ENCODE peak calls at places on chromosomes 4 and X, in ten cellular contexts. One of them, this sample, is unnamed.

GRCh38 chrX:139200793-139201192 is 329.7 kb upstream of the F9 start:
- DNase-seq in endothelial cell of umbilical vein: no peak
- DNase-seq in HEK293T: no peak
- DNase-seq in activated CD4-positive, alpha-beta T cell treated with anti-CD3 and anti-CD28 coated beads, Interleukin-2, amount 50 U/mL, for 4 hours: no peak
- DNase-seq in dorsolateral prefrontal cortex: no peak
- DNase-seq in HFFc6: no peak
- DNase-seq in CD4-positive, alpha-beta memory T cell: no peak
- DNase-seq in renal cortical epithelial cell: no peak
- DNase-seq in CD8-positive, alpha-beta memory T cell: no peak
- DNase-seq in choroid plexus epithelial cell: no peak
- DNase-seq in this sample: no peak

GRCh38 chrX:153969904-153970397 is 1.7 kb downstream of the HCFC1 start:
- DNase-seq in endothelial cell of umbilical vein: peak
- DNase-seq in HEK293T: no peak
- DNase-seq in activated CD4-positive, alpha-beta T cell treated with anti-CD3 and anti-CD28 coated beads, Interleukin-2, amount 50 U/mL, for 4 hours: no peak
- DNase-seq in dorsolateral prefrontal cortex: peak
- DNase-seq in HFFc6: no peak
- DNase-seq in CD4-positive, alpha-beta memory T cell: no peak
- DNase-seq in renal cortical epithelial cell: no peak
- DNase-seq in CD8-positive, alpha-beta memory T cell: no peak
- DNase-seq in choroid plexus epithelial cell: peak
- DNase-seq in this sample: no peak

GRCh38 chr4:160835789-160836188 is 1328.0 kb downstream of the FSTL5 start:
- DNase-seq in endothelial cell of umbilical vein: no peak
- DNase-seq in HEK293T: peak
- DNase-seq in activated CD4-positive, alpha-beta T cell treated with anti-CD3 and anti-CD28 coated beads, Interleukin-2, amount 50 U/mL, for 4 hours: no peak
- DNase-seq in dorsolateral prefrontal cortex: no peak
- DNase-seq in HFFc6: no peak
- DNase-seq in CD4-positive, alpha-beta memory T cell: no peak
- DNase-seq in renal cortical epithelial cell: peak
- DNase-seq in CD8-positive, alpha-beta memory T cell: no peak
- DNase-seq in choroid plexus epithelial cell: peak
- DNase-seq in this sample: no peak

GRCh38 chr4:187470061-187470460 is 525.5 kb upstream of the ZFP42 start:
- DNase-seq in endothelial cell of umbilical vein: no peak
- DNase-seq in HEK293T: no peak
- DNase-seq in activated CD4-positive, alpha-beta T cell treated with anti-CD3 and anti-CD28 coated beads, Interleukin-2, amount 50 U/mL, for 4 hours: no peak
- DNase-seq in dorsolateral prefrontal cortex: no peak
- DNase-seq in HFFc6: no peak
- DNase-seq in CD4-positive, alpha-beta memory T cell: no peak
- DNase-seq in renal cortical epithelial cell: no peak
- DNase-seq in CD8-positive, alpha-beta memory T cell: no peak
- DNase-seq in choroid plexus epithelial cell: no peak
- DNase-seq in this sample: no peak

GRCh38 chr4:145842224-145842887 is 96.3 kb downstream of the ZNF827 start:
- DNase-seq in endothelial cell of umbilical vein: peak
- DNase-seq in HEK293T: no peak
- DNase-seq in activated CD4-positive, alpha-beta T cell treated with anti-CD3 and anti-CD28 coated beads, Interleukin-2, amount 50 U/mL, for 4 hours: no peak
- DNase-seq in dorsolateral prefrontal cortex: no peak
- DNase-seq in HFFc6: peak
- DNase-seq in CD4-positive, alpha-beta memory T cell: no peak
- DNase-seq in renal cortical epithelial cell: peak
- DNase-seq in CD8-positive, alpha-beta memory T cell: no peak
- DNase-seq in choroid plexus epithelial cell: peak
- DNase-seq in this sample: no peak

GRCh38 chr4:165682621-165683020 is 190.4 kb upstream of the TLL1 start:
- DNase-seq in endothelial cell of umbilical vein: no peak
- DNase-seq in HEK293T: no peak
- DNase-seq in activated CD4-positive, alpha-beta T cell treated with anti-CD3 and anti-CD28 coated beads, Interleukin-2, amount 50 U/mL, for 4 hours: no peak
- DNase-seq in dorsolateral prefrontal cortex: no peak
- DNase-seq in HFFc6: no peak
- DNase-seq in CD4-positive, alpha-beta memory T cell: no peak
- DNase-seq in renal cortical epithelial cell: no peak
- DNase-seq in CD8-positive, alpha-beta memory T cell: no peak
- DNase-seq in choroid plexus epithelial cell: no peak
- DNase-seq in this sample: no peak

GRCh38 chrX:111854778-111855490 is 21.0 kb upstream of the TRPC5OS start:
- DNase-seq in endothelial cell of umbilical vein: no peak
- DNase-seq in HEK293T: peak
- DNase-seq in activated CD4-positive, alpha-beta T cell treated with anti-CD3 and anti-CD28 coated beads, Interleukin-2, amount 50 U/mL, for 4 hours: no peak
- DNase-seq in dorsolateral prefrontal cortex: no peak
- DNase-seq in HFFc6: no peak
- DNase-seq in CD4-positive, alpha-beta memory T cell: no peak
- DNase-seq in renal cortical epithelial cell: peak
- DNase-seq in CD8-positive, alpha-beta memory T cell: no peak
- DNase-seq in choroid plexus epithelial cell: no peak
- DNase-seq in this sample: no peak

GRCh38 chr4:178293601-178294000 is 851.4 kb upstream of the AGA start:
- DNase-seq in endothelial cell of umbilical vein: no peak
- DNase-seq in HEK293T: no peak
- DNase-seq in activated CD4-positive, alpha-beta T cell treated with anti-CD3 and anti-CD28 coated beads, Interleukin-2, amount 50 U/mL, for 4 hours: no peak
- DNase-seq in dorsolateral prefrontal cortex: no peak
- DNase-seq in HFFc6: no peak
- DNase-seq in CD4-positive, alpha-beta memory T cell: no peak
- DNase-seq in renal cortical epithelial cell: no peak
- DNase-seq in CD8-positive, alpha-beta memory T cell: no peak
- DNase-seq in choroid plexus epithelial cell: no peak
- DNase-seq in this sample: no peak

GRCh38 chr4:76156635-76157034 is 8.4 kb upstream of the NUP54 start:
- DNase-seq in endothelial cell of umbilical vein: peak
- DNase-seq in HEK293T: no peak
- DNase-seq in activated CD4-positive, alpha-beta T cell treated with anti-CD3 and anti-CD28 coated beads, Interleukin-2, amount 50 U/mL, for 4 hours: no peak
- DNase-seq in dorsolateral prefrontal cortex: no peak
- DNase-seq in HFFc6: no peak
- DNase-seq in CD4-positive, alpha-beta memory T cell: no peak
- DNase-seq in renal cortical epithelial cell: peak
- DNase-seq in CD8-positive, alpha-beta memory T cell: no peak
- DNase-seq in choroid plexus epithelial cell: peak
- DNase-seq in this sample: no peak

GRCh38 chr4:140049924-140050681 is 103.9 kb downstream of the MAML3 start:
- DNase-seq in endothelial cell of umbilical vein: peak
- DNase-seq in HEK293T: peak
- DNase-seq in activated CD4-positive, alpha-beta T cell treated with anti-CD3 and anti-CD28 coated beads, Interleukin-2, amount 50 U/mL, for 4 hours: no peak
- DNase-seq in dorsolateral prefrontal cortex: no peak
- DNase-seq in HFFc6: no peak
- DNase-seq in CD4-positive, alpha-beta memory T cell: no peak
- DNase-seq in renal cortical epithelial cell: no peak
- DNase-seq in CD8-positive, alpha-beta memory T cell: no peak
- DNase-seq in choroid plexus epithelial cell: peak
- DNase-seq in this sample: no peak

GRCh38 chr4:78938474-78938867 is 767 bp downstream of the PAQR3 start:
- DNase-seq in endothelial cell of umbilical vein: no peak
- DNase-seq in HEK293T: no peak
- DNase-seq in activated CD4-positive, alpha-beta T cell treated with anti-CD3 and anti-CD28 coated beads, Interleukin-2, amount 50 U/mL, for 4 hours: no peak
- DNase-seq in dorsolateral prefrontal cortex: no peak
- DNase-seq in HFFc6: no peak
- DNase-seq in CD4-positive, alpha-beta memory T cell: no peak
- DNase-seq in renal cortical epithelial cell: peak
- DNase-seq in CD8-positive, alpha-beta memory T cell: no peak
- DNase-seq in choroid plexus epithelial cell: no peak
- DNase-seq in this sample: no peak

GRCh38 chr4:143728171-143728570 is 27.7 kb upstream of the FREM3 start:
- DNase-seq in endothelial cell of umbilical vein: peak
- DNase-seq in HEK293T: no peak
- DNase-seq in activated CD4-positive, alpha-beta T cell treated with anti-CD3 and anti-CD28 coated beads, Interleukin-2, amount 50 U/mL, for 4 hours: no peak
- DNase-seq in dorsolateral prefrontal cortex: no peak
- DNase-seq in HFFc6: peak
- DNase-seq in CD4-positive, alpha-beta memory T cell: no peak
- DNase-seq in renal cortical epithelial cell: no peak
- DNase-seq in CD8-positive, alpha-beta memory T cell: no peak
- DNase-seq in choroid plexus epithelial cell: peak
- DNase-seq in this sample: no peak

GRCh38 chr4:78551420-78552351 is at the start of gene ANXA3:
- DNase-seq in endothelial cell of umbilical vein: peak
- DNase-seq in HEK293T: peak
- DNase-seq in activated CD4-positive, alpha-beta T cell treated with anti-CD3 and anti-CD28 coated beads, Interleukin-2, amount 50 U/mL, for 4 hours: no peak
- DNase-seq in dorsolateral prefrontal cortex: no peak
- DNase-seq in HFFc6: no peak
- DNase-seq in CD4-positive, alpha-beta memory T cell: no peak
- DNase-seq in renal cortical epithelial cell: no peak
- DNase-seq in CD8-positive, alpha-beta memory T cell: no peak
- DNase-seq in choroid plexus epithelial cell: no peak
- DNase-seq in this sample: no peak

GRCh38 chr4:6115746-6116586 is 84.4 kb downstream of the JAKMIP1 start:
- DNase-seq in endothelial cell of umbilical vein: no peak
- DNase-seq in HEK293T: no peak
- DNase-seq in activated CD4-positive, alpha-beta T cell treated with anti-CD3 and anti-CD28 coated beads, Interleukin-2, amount 50 U/mL, for 4 hours: no peak
- DNase-seq in dorsolateral prefrontal cortex: no peak
- DNase-seq in HFFc6: no peak
- DNase-seq in CD4-positive, alpha-beta memory T cell: no peak
- DNase-seq in renal cortical epithelial cell: no peak
- DNase-seq in CD8-positive, alpha-beta memory T cell: no peak
- DNase-seq in choroid plexus epithelial cell: no peak
- DNase-seq in this sample: no peak

GRCh38 chr4:39621582-39621981 is 17.1 kb downstream of the SMIM14 start:
- DNase-seq in endothelial cell of umbilical vein: peak
- DNase-seq in HEK293T: no peak
- DNase-seq in activated CD4-positive, alpha-beta T cell treated with anti-CD3 and anti-CD28 coated beads, Interleukin-2, amount 50 U/mL, for 4 hours: no peak
- DNase-seq in dorsolateral prefrontal cortex: no peak
- DNase-seq in HFFc6: peak
- DNase-seq in CD4-positive, alpha-beta memory T cell: no peak
- DNase-seq in renal cortical epithelial cell: peak
- DNase-seq in CD8-positive, alpha-beta memory T cell: no peak
- DNase-seq in choroid plexus epithelial cell: peak
- DNase-seq in this sample: no peak

GRCh38 chr4:20493761-20494353 is 206.4 kb upstream of the PACRGL start:
- DNase-seq in endothelial cell of umbilical vein: no peak
- DNase-seq in HEK293T: no peak
- DNase-seq in activated CD4-positive, alpha-beta T cell treated with anti-CD3 and anti-CD28 coated beads, Interleukin-2, amount 50 U/mL, for 4 hours: no peak
- DNase-seq in dorsolateral prefrontal cortex: no peak
- DNase-seq in HFFc6: peak
- DNase-seq in CD4-positive, alpha-beta memory T cell: no peak
- DNase-seq in renal cortical epithelial cell: peak
- DNase-seq in CD8-positive, alpha-beta memory T cell: no peak
- DNase-seq in choroid plexus epithelial cell: peak
- DNase-seq in this sample: no peak

GRCh38 chr4:26753642-26754041 is 107.0 kb upstream of the STIM2 start:
- DNase-seq in endothelial cell of umbilical vein: no peak
- DNase-seq in HEK293T: peak
- DNase-seq in activated CD4-positive, alpha-beta T cell treated with anti-CD3 and anti-CD28 coated beads, Interleukin-2, amount 50 U/mL, for 4 hours: no peak
- DNase-seq in dorsolateral prefrontal cortex: no peak
- DNase-seq in HFFc6: no peak
- DNase-seq in CD4-positive, alpha-beta memory T cell: no peak
- DNase-seq in renal cortical epithelial cell: peak
- DNase-seq in CD8-positive, alpha-beta memory T cell: no peak
- DNase-seq in choroid plexus epithelial cell: peak
- DNase-seq in this sample: no peak

GRCh38 chr4:154425514-154425913 is 66.1 kb downstream of the DCHS2 start:
- DNase-seq in endothelial cell of umbilical vein: no peak
- DNase-seq in HEK293T: no peak
- DNase-seq in activated CD4-positive, alpha-beta T cell treated with anti-CD3 and anti-CD28 coated beads, Interleukin-2, amount 50 U/mL, for 4 hours: no peak
- DNase-seq in dorsolateral prefrontal cortex: no peak
- DNase-seq in HFFc6: no peak
- DNase-seq in CD4-positive, alpha-beta memory T cell: no peak
- DNase-seq in renal cortical epithelial cell: no peak
- DNase-seq in CD8-positive, alpha-beta memory T cell: no peak
- DNase-seq in choroid plexus epithelial cell: no peak
- DNase-seq in this sample: no peak

GRCh38 chr4:142365386-142365785 is 480.7 kb downstream of the INPP4B start:
- DNase-seq in endothelial cell of umbilical vein: no peak
- DNase-seq in HEK293T: no peak
- DNase-seq in activated CD4-positive, alpha-beta T cell treated with anti-CD3 and anti-CD28 coated beads, Interleukin-2, amount 50 U/mL, for 4 hours: no peak
- DNase-seq in dorsolateral prefrontal cortex: no peak
- DNase-seq in HFFc6: peak
- DNase-seq in CD4-positive, alpha-beta memory T cell: no peak
- DNase-seq in renal cortical epithelial cell: peak
- DNase-seq in CD8-positive, alpha-beta memory T cell: no peak
- DNase-seq in choroid plexus epithelial cell: no peak
- DNase-seq in this sample: no peak

GRCh38 chrX:130539721-130540321 is 138.0 kb downstream of the RBMX2 start:
- DNase-seq in endothelial cell of umbilical vein: peak
- DNase-seq in HEK293T: peak
- DNase-seq in activated CD4-positive, alpha-beta T cell treated with anti-CD3 and anti-CD28 coated beads, Interleukin-2, amount 50 U/mL, for 4 hours: peak
- DNase-seq in dorsolateral prefrontal cortex: peak
- DNase-seq in HFFc6: peak
- DNase-seq in CD4-positive, alpha-beta memory T cell: peak
- DNase-seq in renal cortical epithelial cell: peak
- DNase-seq in CD8-positive, alpha-beta memory T cell: no peak
- DNase-seq in choroid plexus epithelial cell: peak
- DNase-seq in this sample: no peak

GRCh38 chr4:21656832-21657231 is 291.7 kb downstream of the KCNIP4 start:
- DNase-seq in endothelial cell of umbilical vein: peak
- DNase-seq in HEK293T: no peak
- DNase-seq in activated CD4-positive, alpha-beta T cell treated with anti-CD3 and anti-CD28 coated beads, Interleukin-2, amount 50 U/mL, for 4 hours: no peak
- DNase-seq in dorsolateral prefrontal cortex: no peak
- DNase-seq in HFFc6: no peak
- DNase-seq in CD4-positive, alpha-beta memory T cell: no peak
- DNase-seq in renal cortical epithelial cell: peak
- DNase-seq in CD8-positive, alpha-beta memory T cell: no peak
- DNase-seq in choroid plexus epithelial cell: peak
- DNase-seq in this sample: no peak

GRCh38 chr4:151100517-151100916 is 1.1 kb downstream of the RPS3A start:
- DNase-seq in endothelial cell of umbilical vein: peak
- DNase-seq in HEK293T: no peak
- DNase-seq in activated CD4-positive, alpha-beta T cell treated with anti-CD3 and anti-CD28 coated beads, Interleukin-2, amount 50 U/mL, for 4 hours: no peak
- DNase-seq in dorsolateral prefrontal cortex: no peak
- DNase-seq in HFFc6: no peak
- DNase-seq in CD4-positive, alpha-beta memory T cell: no peak
- DNase-seq in renal cortical epithelial cell: no peak
- DNase-seq in CD8-positive, alpha-beta memory T cell: no peak
- DNase-seq in choroid plexus epithelial cell: no peak
- DNase-seq in this sample: no peak

GRCh38 chr4:100657187-100657586 is 139.4 kb upstream of the EMCN start:
- DNase-seq in endothelial cell of umbilical vein: peak
- DNase-seq in HEK293T: no peak
- DNase-seq in activated CD4-positive, alpha-beta T cell treated with anti-CD3 and anti-CD28 coated beads, Interleukin-2, amount 50 U/mL, for 4 hours: no peak
- DNase-seq in dorsolateral prefrontal cortex: no peak
- DNase-seq in HFFc6: no peak
- DNase-seq in CD4-positive, alpha-beta memory T cell: no peak
- DNase-seq in renal cortical epithelial cell: no peak
- DNase-seq in CD8-positive, alpha-beta memory T cell: no peak
- DNase-seq in choroid plexus epithelial cell: peak
- DNase-seq in this sample: no peak

GRCh38 chrX:2578864-2579263 is 78.1 kb upstream of the DHRSX start:
- DNase-seq in endothelial cell of umbilical vein: no peak
- DNase-seq in HEK293T: no peak
- DNase-seq in activated CD4-positive, alpha-beta T cell treated with anti-CD3 and anti-CD28 coated beads, Interleukin-2, amount 50 U/mL, for 4 hours: no peak
- DNase-seq in dorsolateral prefrontal cortex: no peak
- DNase-seq in HFFc6: no peak
- DNase-seq in CD4-positive, alpha-beta memory T cell: no peak
- DNase-seq in renal cortical epithelial cell: no peak
- DNase-seq in CD8-positive, alpha-beta memory T cell: no peak
- DNase-seq in choroid plexus epithelial cell: no peak
- DNase-seq in this sample: no peak

GRCh38 chrX:132118361-132118760 is 9.5 kb downstream of the FRMD7 start:
- DNase-seq in endothelial cell of umbilical vein: no peak
- DNase-seq in HEK293T: no peak
- DNase-seq in activated CD4-positive, alpha-beta T cell treated with anti-CD3 and anti-CD28 coated beads, Interleukin-2, amount 50 U/mL, for 4 hours: no peak
- DNase-seq in dorsolateral prefrontal cortex: no peak
- DNase-seq in HFFc6: no peak
- DNase-seq in CD4-positive, alpha-beta memory T cell: no peak
- DNase-seq in renal cortical epithelial cell: no peak
- DNase-seq in CD8-positive, alpha-beta memory T cell: no peak
- DNase-seq in choroid plexus epithelial cell: no peak
- DNase-seq in this sample: no peak

GRCh38 chr4:100823066-100823992 is 305.5 kb upstream of the EMCN start:
- DNase-seq in endothelial cell of umbilical vein: no peak
- DNase-seq in HEK293T: no peak
- DNase-seq in activated CD4-positive, alpha-beta T cell treated with anti-CD3 and anti-CD28 coated beads, Interleukin-2, amount 50 U/mL, for 4 hours: no peak
- DNase-seq in dorsolateral prefrontal cortex: no peak
- DNase-seq in HFFc6: peak
- DNase-seq in CD4-positive, alpha-beta memory T cell: no peak
- DNase-seq in renal cortical epithelial cell: peak
- DNase-seq in CD8-positive, alpha-beta memory T cell: no peak
- DNase-seq in choroid plexus epithelial cell: peak
- DNase-seq in this sample: no peak

GRCh38 chr4:113756005-113756410 is 5.5 kb downstream of the CAMK2D start:
- DNase-seq in endothelial cell of umbilical vein: peak
- DNase-seq in HEK293T: no peak
- DNase-seq in activated CD4-positive, alpha-beta T cell treated with anti-CD3 and anti-CD28 coated beads, Interleukin-2, amount 50 U/mL, for 4 hours: no peak
- DNase-seq in dorsolateral prefrontal cortex: no peak
- DNase-seq in HFFc6: peak
- DNase-seq in CD4-positive, alpha-beta memory T cell: no peak
- DNase-seq in renal cortical epithelial cell: peak
- DNase-seq in CD8-positive, alpha-beta memory T cell: no peak
- DNase-seq in choroid plexus epithelial cell: peak
- DNase-seq in this sample: no peak

GRCh38 chr4:74327751-74328150 is 19.5 kb downstream of the EPGN start:
- DNase-seq in endothelial cell of umbilical vein: peak
- DNase-seq in HEK293T: no peak
- DNase-seq in activated CD4-positive, alpha-beta T cell treated with anti-CD3 and anti-CD28 coated beads, Interleukin-2, amount 50 U/mL, for 4 hours: no peak
- DNase-seq in dorsolateral prefrontal cortex: no peak
- DNase-seq in HFFc6: peak
- DNase-seq in CD4-positive, alpha-beta memory T cell: no peak
- DNase-seq in renal cortical epithelial cell: no peak
- DNase-seq in CD8-positive, alpha-beta memory T cell: no peak
- DNase-seq in choroid plexus epithelial cell: no peak
- DNase-seq in this sample: no peak

This sample was measured in occipital lobe.